ENCODE peak calls at places on chromosome 17, in six cellular contexts. O is suprapubic skin, V is ovary, W is A549, J is SK-N-SH, D is K562. R is an unnamed sample.

GRCh38 chr17:37273419-37274051 is 102.2 kb upstream of the C17orf78 start:
- DNase-seq in O (no peak), V (no peak), W (peak; percentile 15), J (peak; percentile 9), D (peak; percentile 24), R (no peak)

GRCh38 chr17:9124554-9124935 is 103.2 kb downstream of the NTN1 start:
- DNase-seq in O (no peak), V (no peak), W (no peak), J (no peak), D (no peak), R (no peak)

GRCh38 chr17:7443499-7444485 is 1.1 kb upstream of the CHRNB1 start:
- DNase-seq in O (no peak), V (no peak), W (no peak), J (no peak), D (no peak), R (no peak)

GRCh38 chr17:77320046-77320445 is 179.3 kb downstream of the SEC14L1 start:
- DNase-seq in O (no peak), V (peak; percentile 35), W (no peak), J (peak; percentile 44), D (peak; percentile 41), R (peak; percentile 32)

GRCh38 chr17:4594406-4595349 is 10.3 kb downstream of the SMTNL2 start:
- DNase-seq in O (no peak), V (no peak), W (no peak), J (peak; percentile 68), D (peak; percentile 64), R (peak; percentile 53)

GRCh38 chr17:42274273-42274542 is 2.0 kb downstream of the STAT5B start:
- DNase-seq in O (no peak), V (no peak), W (no peak), J (no peak), D (no peak), R (no peak)

GRCh38 chr17:76262732-76263344 is 2.3 kb upstream of the UBALD2 start:
- DNase-seq in O (no peak), V (no peak), W (no peak), J (no peak), D (no peak), R (peak; percentile 84)

GRCh38 chr17:57508706-57509105 is 236.4 kb downstream of the CCDC182 start:
- DNase-seq in O (no peak), V (no peak), W (no peak), J (no peak), D (no peak), R (no peak)

GRCh38 chr17:64384253-64385186 is 6.1 kb downstream of the PECAM1 start:
- DNase-seq in O (no peak), V (no peak), W (peak; percentile 14), J (no peak), D (no peak), R (no peak)

GRCh38 chr17:41367426-41368075 is 2.1 kb downstream of the KRT33B start:
- DNase-seq in O (no peak), V (no peak), W (no peak), J (no peak), D (no peak), R (no peak)

GRCh38 chr17:14320734-14321475 is 20.0 kb downstream of the HS3ST3B1 start:
- DNase-seq in O (no peak), V (no peak), W (no peak), J (no peak), D (no peak), R (no peak)

GRCh38 chr17:19641687-19642372 is 6.7 kb upstream of the ALDH3A2 start:
- DNase-seq in O (no peak), V (no peak), W (no peak), J (no peak), D (no peak), R (no peak)

GRCh38 chr17:31327534-31328526 is 6.4 kb upstream of the EVI2A start:
- DNase-seq in O (no peak), V (no peak), W (peak; percentile 35), J (no peak), D (no peak), R (no peak)

GRCh38 chr17:39794249-39794970 is 56.7 kb downstream of the GRB7 start:
- DNase-seq in O (no peak), V (no peak), W (no peak), J (no peak), D (no peak), R (peak; percentile 58)

GRCh38 chr17:62705781-62706597 is 78.5 kb downstream of the MRC2 start:
- DNase-seq in O (no peak), V (no peak), W (no peak), J (no peak), D (no peak), R (no peak)

GRCh38 chr17:64320613-64321553 is 57.8 kb upstream of the TEX2 start:
- DNase-seq in O (no peak), V (peak; percentile 72), W (peak; percentile 89), J (peak; percentile 88), D (peak; percentile 84), R (peak; percentile 60)

GRCh38 chr17:43578699-43579569 is 32.8 kb upstream of the ETV4 start:
- DNase-seq in O (no peak), V (no peak), W (no peak), J (peak; percentile 48), D (no peak), R (no peak)

GRCh38 chr17:28193241-28193640 is 125.8 kb upstream of the TMEM97 start:
- DNase-seq in O (no peak), V (no peak), W (no peak), J (no peak), D (no peak), R (peak; percentile 21)

GRCh38 chr17:40516581-40517285 is 15.3 kb upstream of the TNS4 start:
- DNase-seq in O (peak; percentile 60), V (no peak), W (peak; percentile 85), J (peak; percentile 43), D (peak; percentile 88), R (peak; percentile 46)

GRCh38 chr17:62717589-62718342 is 90.3 kb downstream of the MRC2 start:
- DNase-seq in O (no peak), V (no peak), W (no peak), J (no peak), D (no peak), R (no peak)

GRCh38 chr17:77228224-77229215 is 87.8 kb downstream of the SEC14L1 start:
- DNase-seq in O (no peak), V (no peak), W (no peak), J (peak; percentile 37), D (no peak), R (no peak)

GRCh38 chr17:60398227-60398959 is 6.5 kb upstream of the USP32 start:
- DNase-seq in O (no peak), V (no peak), W (no peak), J (no peak), D (peak; percentile 36), R (no peak)

GRCh38 chr17:77783991-77784820 is 174.3 kb upstream of the TNRC6C start:
- DNase-seq in O (no peak), V (no peak), W (no peak), J (no peak), D (no peak), R (no peak)

GRCh38 chr17:7888184-7888920 is at the start of gene CHD3:
- DNase-seq in O (peak; percentile 83), V (peak; percentile 33), W (no peak), J (no peak), D (peak; percentile 31), R (peak; percentile 45)

GRCh38 chr17:35612924-35613521 is 25.9 kb downstream of the AP2B1 start:
- DNase-seq in O (no peak), V (no peak), W (peak; percentile 68), J (peak; percentile 52), D (peak; percentile 56), R (peak; percentile 35)

GRCh38 chr17:82443465-82444283 is 6.9 kb downstream of the CYBC1 start:
- DNase-seq in O (no peak), V (peak; percentile 84), W (no peak), J (no peak), D (no peak), R (no peak)
- TF ChIP-seq EP300 in O (no peak), V (no peak), W (no peak), J (no peak), D (no peak), R (no peak)

GRCh38 chr17:68317458-68317857 is 26.2 kb downstream of the ARSG start:
- DNase-seq in O (no peak), V (no peak), W (no peak), J (no peak), D (no peak), R (no peak)

GRCh38 chr17:68320311-68320865 is 29.1 kb downstream of the ARSG start:
- DNase-seq in O (no peak), V (no peak), W (no peak), J (no peak), D (no peak), R (no peak)

GRCh38 chr17:68315930-68316329 is 24.6 kb downstream of the ARSG start:
- DNase-seq in O (no peak), V (no peak), W (no peak), J (no peak), D (no peak), R (no peak)

GRCh38 chr17:68319420-68320162 is 28.3 kb downstream of the ARSG start:
- DNase-seq in O (no peak), V (no peak), W (no peak), J (no peak), D (no peak), R (no peak)

GRCh38 chr17:68318103-68318991 is 27.1 kb downstream of the ARSG start:
- DNase-seq in O (no peak), V (no peak), W (peak; percentile 53), J (no peak), D (no peak), R (no peak)
- TF ChIP-seq EP300 in O (no peak), V (no peak), W (no peak), J (no peak), D (no peak), R (no peak)

GRCh38 chr17:44916059-44916780 is 920 bp upstream of the GFAP start:
- DNase-seq in O (no peak), V (no peak), W (no peak), J (peak; percentile 26), D (no peak), R (no peak)

GRCh38 chr17:44917456-44917855 is 2.2 kb upstream of the GFAP start:
- DNase-seq in O (no peak), V (no peak), W (no peak), J (no peak), D (no peak), R (no peak)

GRCh38 chr17:44915727-44916058 is 393 bp upstream of the GFAP start:
- DNase-seq in O (no peak), V (no peak), W (no peak), J (no peak), D (no peak), R (no peak)

GRCh38 chr17:44918006-44918405 is 2.7 kb upstream of the GFAP start:
- DNase-seq in O (no peak), V (no peak), W (no peak), J (no peak), D (no peak), R (no peak)

DNA sequence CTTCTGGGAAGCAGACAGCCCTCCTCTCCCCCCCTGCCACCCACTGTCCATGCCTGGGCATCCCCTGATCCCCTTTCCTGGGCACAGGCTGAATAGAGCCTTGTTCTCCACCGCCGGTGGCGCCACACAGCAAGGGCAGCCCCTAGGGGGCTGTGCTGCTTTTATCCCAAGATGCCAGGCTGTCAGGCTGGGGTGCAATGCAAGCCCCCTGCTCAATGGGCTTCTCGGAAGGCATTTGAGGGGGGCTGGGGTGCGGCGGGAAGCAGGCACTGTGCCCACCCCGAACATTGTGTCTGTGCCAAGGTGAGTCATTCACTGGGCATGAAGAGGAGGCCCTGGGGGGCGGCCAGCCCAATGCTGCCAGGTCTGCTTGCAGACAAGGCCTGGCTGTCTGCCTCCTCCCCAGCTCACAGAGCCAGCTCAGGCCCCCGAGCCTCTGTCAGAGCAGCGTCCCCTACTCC is 1.5 kb upstream of the GFAP start:
- DNase-seq in O (no peak), V (no peak), W (no peak), J (peak; percentile 45), D (no peak), R (peak; percentile 28)
- TF ChIP-seq EP300 in O (no peak), V (no peak), W (no peak), J (peak; percentile 80), D (no peak), R (no peak)

GRCh38 chr17:1467898-1468492 is 12.0 kb upstream of the CRK start:
- DNase-seq in O (no peak), V (no peak), W (no peak), J (no peak), D (no peak), R (no peak)
- TF ChIP-seq EP300 in O (no peak), V (no peak), W (no peak), J (no peak), D (no peak), R (no peak)